ENCODE peak calls at places on chromosomes 5 and 9, in four cellular contexts. H, F, K and C are unnamed samples.

GRCh38 chr9:108588246-108588645 is 267.5 kb downstream of the ACTL7B start:
- DNase-seq in H (no peak), F (no peak), K (no peak), C (peak; percentile 28)

GRCh38 chr9:37862530-37862929 is 41.4 kb downstream of the SLC25A51 start:
- DNase-seq in H (no peak), F (no peak), K (no peak), C (no peak)

GRCh38 chr5:17278931-17279330 is 61.5 kb downstream of the BASP1 start:
- DNase-seq in H (no peak), F (no peak), K (no peak), C (no peak)

GRCh38 chr9:130899051-130899748 is 2.6 kb upstream of the QRFP start:
- DNase-seq in H (no peak), F (no peak), K (no peak), C (no peak)

GRCh38 chr5:79508794-79509193 is 5.1 kb downstream of the HOMER1 start:
- DNase-seq in H (no peak), F (no peak), K (no peak), C (no peak)

GRCh38 chr5:37882636-37883035 is 42.8 kb upstream of the GDNF start:
- DNase-seq in H (no peak), F (peak; percentile 30), K (no peak), C (no peak)

GRCh38 chr5:181167814-181168488 is 20.6 kb downstream of the OR2V2 start:
- DNase-seq in H (no peak), F (no peak), K (peak; percentile 16), C (no peak)

GRCh38 chr9:137827908-137828526 is 49.6 kb upstream of the CACNA1B start:
- DNase-seq in H (no peak), F (no peak), K (no peak), C (no peak)

GRCh38 chr9:128124873-128125574 is 2.5 kb downstream of the PTGES2 start:
- DNase-seq in H (peak; percentile 84), F (peak; percentile 39), K (no peak), C (no peak)

GRCh38 chr5:145848854-145849253 is 13.7 kb upstream of the PRELID2 start:
- DNase-seq in H (no peak), F (peak; percentile 28), K (no peak), C (no peak)

GRCh38 chr5:168073991-168074800 is 217.2 kb upstream of the WWC1 start:
- DNase-seq in H (no peak), F (no peak), K (no peak), C (no peak)

GRCh38 chr5:17248999-17249634 is 31.7 kb downstream of the BASP1 start:
- DNase-seq in H (no peak), F (peak; percentile 95), K (no peak), C (peak; percentile 84)

GRCh38 chr9:88258012-88258411 is 119.7 kb upstream of the SPATA31C2 start:
- DNase-seq in H (no peak), F (peak; percentile 50), K (no peak), C (peak; percentile 38)

GRCh38 chr9:88259041-88259440 is 120.8 kb upstream of the SPATA31C2 start:
- DNase-seq in H (no peak), F (no peak), K (no peak), C (no peak)

GRCh38 chr9:88256216-88256615 is 117.9 kb upstream of the SPATA31C2 start:
- DNase-seq in H (no peak), F (no peak), K (no peak), C (no peak)

DNA sequence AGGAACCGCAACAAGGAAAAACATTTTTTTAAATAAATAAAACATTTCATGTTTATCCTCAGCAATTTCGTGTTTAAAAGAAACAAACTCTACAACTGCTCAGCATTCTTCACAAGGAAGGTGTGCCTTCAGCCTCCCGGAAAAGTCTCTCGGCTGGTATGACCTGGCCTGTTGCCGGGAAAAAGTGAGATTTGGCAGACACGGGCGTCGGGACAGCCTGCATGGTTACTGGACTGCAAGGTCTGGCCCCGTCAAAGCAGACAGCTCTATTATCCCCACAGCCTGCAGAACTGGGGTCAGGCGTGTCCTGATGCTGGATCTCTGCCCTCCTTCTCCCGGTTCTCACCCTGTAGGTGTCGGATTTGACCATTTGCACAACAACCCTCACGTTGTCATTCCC is 120.3 kb upstream of the SPATA31C2 start:
- DNase-seq in H (no peak), F (no peak), K (no peak), C (no peak)
- TF ChIP-seq CTCF in H (no peak), F (no peak), K (no peak), C (no peak)

DNA sequence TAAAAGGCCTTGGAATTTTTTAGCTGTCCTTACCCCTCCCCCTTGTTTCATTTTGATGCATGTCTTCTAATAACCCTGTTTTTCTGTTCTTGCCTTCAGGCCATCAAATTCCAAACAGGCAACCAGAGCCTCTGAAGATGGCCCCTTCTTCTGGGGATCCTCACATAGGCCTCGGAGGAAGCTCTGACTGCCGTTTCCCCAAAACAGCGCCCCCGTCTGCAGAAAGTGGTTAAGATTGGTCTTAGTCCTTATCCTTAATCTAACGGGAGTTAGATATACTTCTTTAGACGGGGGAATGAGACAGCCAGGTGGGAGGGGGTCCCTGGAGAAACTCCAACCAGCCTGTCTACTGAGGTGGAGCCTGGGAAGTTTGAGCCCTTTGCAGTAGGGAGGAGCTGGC is 226.3 kb upstream of the ZNF608 start:
- DNase-seq in H (no peak), F (no peak), K (no peak), C (no peak)
- TF ChIP-seq CTCF in H (no peak), F (no peak), K (no peak), C (no peak)

GRCh38 chr5:74028976-74029375 is 403.0 kb downstream of the ARHGEF28 start:
- DNase-seq in H (no peak), F (no peak), K (no peak), C (no peak)

GRCh38 chr5:74027732-74028338 is 401.8 kb downstream of the ARHGEF28 start:
- DNase-seq in H (no peak), F (no peak), K (no peak), C (no peak)

GRCh38 chr5:74028406-74028805 is 402.4 kb downstream of the ARHGEF28 start:
- DNase-seq in H (no peak), F (no peak), K (no peak), C (no peak)

GRCh38 chr5:74030371-74030770 is 404.4 kb downstream of the ARHGEF28 start:
- DNase-seq in H (no peak), F (no peak), K (no peak), C (no peak)

DNA sequence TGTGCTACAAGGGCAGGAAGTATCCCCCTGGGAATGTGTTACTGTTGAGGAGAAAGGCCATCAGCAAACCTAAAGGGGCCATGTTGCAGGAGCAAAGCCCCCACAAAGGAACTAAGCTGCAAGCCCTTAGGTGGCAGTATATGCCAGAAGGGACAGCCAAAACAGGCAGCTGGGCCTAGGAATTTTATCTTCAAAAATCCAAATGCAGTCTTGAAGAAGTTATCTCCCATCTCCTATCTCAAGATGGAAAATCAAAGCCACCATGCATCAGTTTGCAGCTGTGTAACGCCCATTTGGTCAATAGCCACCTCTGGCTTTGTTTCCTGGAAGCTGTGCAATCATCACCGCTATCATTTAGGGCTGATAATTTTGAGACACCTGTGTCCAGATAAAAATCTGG is 400.3 kb downstream of the ARHGEF28 start:
- DNase-seq in H (no peak), F (no peak), K (no peak), C (no peak)
- TF ChIP-seq CTCF in H (no peak), F (no peak), K (no peak), C (no peak)

DNA sequence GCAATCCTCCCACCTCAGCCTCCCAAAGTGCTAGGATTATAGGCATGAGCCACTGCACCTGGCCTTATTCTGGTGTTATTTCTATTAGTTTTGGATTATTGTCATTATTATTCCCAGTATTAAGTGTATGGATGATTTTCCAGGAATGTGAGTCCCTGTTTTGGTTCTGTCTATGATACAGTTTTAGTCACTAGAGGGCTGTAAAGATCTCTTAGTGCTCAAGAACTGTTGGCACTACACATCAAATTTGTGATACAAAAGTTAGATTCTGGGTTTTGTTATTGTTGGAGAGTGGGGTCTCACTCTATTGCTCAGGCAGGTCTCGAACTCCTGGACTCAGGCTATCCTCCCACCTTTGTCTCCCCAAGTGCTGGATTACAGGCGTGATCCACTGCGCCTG is 12.1 kb downstream of the CCL28 start:
- DNase-seq in H (no peak), F (no peak), K (no peak), C (no peak)
- TF ChIP-seq CTCF in H (no peak), F (peak; percentile 23), K (no peak), C (peak; percentile 33)

GRCh38 chr9:4986291-4986690 is 1.2 kb downstream of the JAK2 start:
- DNase-seq in H (no peak), F (no peak), K (no peak), C (no peak)

GRCh38 chr9:4984571-4985375 is at the start of gene JAK2:
- DNase-seq in H (peak; percentile 95), F (peak; percentile 92), K (peak; percentile 55), C (peak; percentile 83)

GRCh38 chr9:4986783-4987182 is 1.7 kb downstream of the JAK2 start:
- DNase-seq in H (no peak), F (no peak), K (no peak), C (no peak)

GRCh38 chr9:4984171-4984570 is 901 bp upstream of the JAK2 start:
- DNase-seq in H (no peak), F (peak; percentile 36), K (no peak), C (peak; percentile 8)

GRCh38 chr9:4985376-4986266 is 549 bp downstream of the JAK2 start:
- DNase-seq in H (peak; percentile 78), F (no peak), K (no peak), C (peak; percentile 8)
- TF ChIP-seq CTCF in H (no peak), F (no peak), K (no peak), C (no peak)

DNA sequence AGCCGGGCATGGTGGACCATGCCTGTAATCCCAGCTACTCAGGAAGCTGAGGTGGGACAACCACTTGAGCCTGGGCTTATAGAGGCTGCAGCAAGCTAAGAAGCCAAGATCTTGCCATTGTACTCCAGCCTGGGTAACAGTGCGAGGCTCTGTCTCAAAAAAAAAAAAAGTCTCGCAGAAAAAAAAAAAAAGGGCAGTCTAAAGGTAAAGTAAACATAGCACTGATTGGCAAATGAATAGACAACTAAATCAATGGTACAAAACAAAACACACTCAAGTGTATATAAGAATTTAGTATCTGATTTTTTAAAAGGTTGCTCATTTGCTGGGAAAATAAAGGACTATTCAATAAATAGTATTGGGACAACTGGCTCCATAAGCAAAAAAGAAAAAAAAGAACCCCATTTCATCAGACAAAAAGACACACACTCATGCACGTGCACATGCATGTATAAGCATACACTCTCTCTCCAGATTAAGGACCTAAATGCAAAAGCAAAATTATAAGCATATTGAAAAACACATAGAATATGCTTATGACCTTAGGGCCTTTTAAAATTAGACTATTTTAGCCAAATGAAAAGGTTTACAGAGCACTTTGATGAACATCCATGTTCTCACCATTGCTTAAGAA is 5.7 kb downstream of the IL6ST start:
- DNase-seq in H (no peak), F (no peak), K (no peak), C (no peak)
- TF ChIP-seq CTCF in H (no peak), F (no peak), K (no peak), C (no peak)

GRCh38 chr5:36585696-36586095 is 20.7 kb upstream of the SLC1A3 start:
- DNase-seq in H (no peak), F (no peak), K (no peak), C (no peak)
- TF ChIP-seq CTCF in H (no peak), F (no peak), K (no peak), C (no peak)

GRCh38 chr9:81848472-81848871 is 79.8 kb upstream of the SPATA31D4 start:
- DNase-seq in H (no peak), F (peak; percentile 13), K (no peak), C (no peak)
- TF ChIP-seq CTCF in H (no peak), F (peak; percentile 45), K (no peak), C (peak; percentile 48)

GRCh38 chr9:135726138-135726853 is 24.3 kb downstream of the KCNT1 start:
- DNase-seq in H (no peak), F (no peak), K (no peak), C (no peak)
- TF ChIP-seq CTCF in H (no peak), F (no peak), K (no peak), C (no peak)

GRCh38 chr9:15354713-15355112 is 47.7 kb upstream of the TTC39B start:
- DNase-seq in H (no peak), F (no peak), K (no peak), C (no peak)
- TF ChIP-seq CTCF in H (no peak), F (no peak), K (peak; percentile 36), C (no peak)